ENCODE peak calls at places on chromosomes 2 and 18, in eight cellular contexts. F is neural progenitor cell, X is tibial artery, M is HL-60, T is heart left ventricle, B is esophagus squamous epithelium, D is spleen, E is dorsolateral prefrontal cortex. L is an unnamed sample.

GRCh38 chr2:33086400-33087015 is 139.8 kb downstream of the LTBP1 start:
- DNase-seq in F (no peak), X (no peak), M (peak; percentile 74), T (peak; percentile 54), B (no peak), D (no peak), E (no peak), L (peak; percentile 65)

GRCh38 chr18:75041586-75041985 is 167.4 kb downstream of the PTGR3 start:
- DNase-seq in F (no peak), X (no peak), M (no peak), T (no peak), B (no peak), D (no peak), E (no peak), L (no peak)

GRCh38 chr18:70169747-70170146 is 35.7 kb downstream of the RTTN start:
- DNase-seq in F (no peak), X (no peak), M (no peak), T (no peak), B (no peak), D (no peak), E (no peak), L (no peak)

GRCh38 chr2:55672630-55673029 is 21.0 kb downstream of the PNPT1 start:
- DNase-seq in F (no peak), X (no peak), M (no peak), T (no peak), B (no peak), D (no peak), E (no peak), L (no peak)

GRCh38 chr2:176612736-176613135 is 343.5 kb downstream of the MTX2 start:
- DNase-seq in F (no peak), X (no peak), M (no peak), T (no peak), B (no peak), D (no peak), E (no peak), L (no peak)

GRCh38 chr2:27162151-27163121 is 13.6 kb downstream of the TCF23 start:
- DNase-seq in F (no peak), X (peak; percentile 19), M (no peak), T (no peak), B (no peak), D (no peak), E (no peak), L (no peak)

GRCh38 chr2:232888839-232889529 is 18.9 kb downstream of the SNORC start:
- DNase-seq in F (no peak), X (peak; percentile 28), M (no peak), T (no peak), B (no peak), D (peak; percentile 58), E (no peak), L (no peak)

GRCh38 chr2:163667064-163667887 is 68.5 kb downstream of the FIGN start:
- DNase-seq in F (no peak), X (no peak), M (no peak), T (peak; percentile 25), B (no peak), D (no peak), E (no peak), L (no peak)

GRCh38 chr2:200742426-200742825 is 69.3 kb upstream of the BZW1 start:
- DNase-seq in F (no peak), X (peak; percentile 94), M (no peak), T (peak; percentile 69), B (no peak), D (no peak), E (no peak), L (peak; percentile 40)

GRCh38 chr18:22314001-22314400 is 103.7 kb downstream of the CTAGE1 start:
- DNase-seq in F (no peak), X (no peak), M (no peak), T (no peak), B (no peak), D (no peak), E (no peak), L (no peak)

GRCh38 chr2:6942848-6943247 is 25.6 kb downstream of the RNF144A start:
- DNase-seq in F (no peak), X (no peak), M (no peak), T (no peak), B (no peak), D (no peak), E (no peak), L (no peak)

GRCh38 chr2:120258140-120258539 is 5.5 kb downstream of the RALB start:
- DNase-seq in F (no peak), X (no peak), M (no peak), T (no peak), B (no peak), D (no peak), E (no peak), L (no peak)

GRCh38 chr18:12278765-12279682 is 24.9 kb downstream of the CIDEA start:
- DNase-seq in F (peak; percentile 87), X (peak; percentile 97), M (no peak), T (peak; percentile 90), B (no peak), D (no peak), E (peak; percentile 38), L (peak; percentile 44)

GRCh38 chr2:234003972-234004617 is 46.4 kb upstream of the SPP2 start:
- DNase-seq in F (no peak), X (no peak), M (peak; percentile 5), T (no peak), B (no peak), D (no peak), E (peak; percentile 48), L (no peak)

GRCh38 chr18:2958819-2959298 is 54.1 kb downstream of the LPIN2 start:
- DNase-seq in F (no peak), X (peak; percentile 73), M (peak; percentile 64), T (no peak), B (no peak), D (no peak), E (no peak), L (no peak)

GRCh38 chr18:45715212-45715780 is 8.7 kb upstream of the SLC14A1 start:
- DNase-seq in F (no peak), X (no peak), M (no peak), T (no peak), B (no peak), D (no peak), E (no peak), L (no peak)

GRCh38 chr2:42105330-42106256 is 57.8 kb downstream of the PKDCC start:
- DNase-seq in F (no peak), X (no peak), M (peak; percentile 79), T (peak; percentile 65), B (peak; percentile 20), D (peak; percentile 95), E (no peak), L (peak; percentile 24)

GRCh38 chr18:72878143-72878542 is 10.4 kb upstream of the NETO1 start:
- DNase-seq in F (no peak), X (no peak), M (no peak), T (no peak), B (no peak), D (no peak), E (no peak), L (no peak)

GRCh38 chr18:57062841-57063240 is 84.0 kb upstream of the BOD1L2 start:
- DNase-seq in F (peak; percentile 45), X (peak; percentile 45), M (no peak), T (no peak), B (no peak), D (no peak), E (no peak), L (no peak)

DNA sequence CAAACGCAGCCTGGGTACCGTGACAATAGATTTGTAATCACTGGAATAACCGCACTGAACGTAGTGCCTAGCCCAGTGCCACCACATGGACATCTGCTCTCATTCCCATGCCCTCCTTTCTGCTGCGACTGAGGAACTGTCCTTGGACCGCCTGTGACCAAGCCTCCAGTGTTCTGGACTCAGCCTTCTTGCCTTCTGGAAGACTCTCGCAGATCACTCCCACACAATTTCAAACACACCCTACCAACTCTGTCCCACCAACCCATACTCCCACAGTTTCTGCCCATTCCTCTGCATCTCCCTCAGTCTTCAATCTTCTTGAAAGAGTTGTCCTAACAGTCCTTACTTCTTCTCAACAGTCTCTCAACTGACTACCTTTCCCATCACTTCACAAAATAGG is 2.1 kb downstream of the RNF149 start:
- DNase-seq in F (no peak), X (no peak), M (peak; percentile 11), T (no peak), B (no peak), D (no peak), E (no peak), L (peak; percentile 64)
- H3K27ac ChIP-seq in F (no peak overlapping the region), X (peak overlapping the region; percentile 88), M (peak overlapping the region; percentile 72), T (peak overlapping the region; percentile 91), B (peak overlapping the region; percentile 99), D (peak overlapping the region; percentile 99), E (peak overlapping the region; percentile 94), L (peak overlapping the region; percentile 89)

GRCh38 chr2:85173909-85174308 is 40.7 kb downstream of the TCF7L1 start:
- DNase-seq in F (no peak), X (peak; percentile 51), M (no peak), T (no peak), B (no peak), D (no peak), E (no peak), L (no peak)

GRCh38 chr2:85175369-85176299 is 42.4 kb downstream of the TCF7L1 start:
- DNase-seq in F (peak; percentile 53), X (peak; percentile 60), M (no peak), T (peak; percentile 32), B (no peak), D (no peak), E (no peak), L (peak; percentile 30)

GRCh38 chr2:85171916-85172315 is 38.7 kb downstream of the TCF7L1 start:
- DNase-seq in F (no peak), X (peak; percentile 55), M (no peak), T (no peak), B (no peak), D (peak; percentile 23), E (no peak), L (no peak)

GRCh38 chr2:85177031-85177824 is 44.0 kb downstream of the TCF7L1 start:
- DNase-seq in F (no peak), X (peak; percentile 24), M (no peak), T (no peak), B (no peak), D (no peak), E (no peak), L (no peak)

GRCh38 chr2:85174943-85175342 is 41.8 kb downstream of the TCF7L1 start:
- DNase-seq in F (peak; percentile 55), X (peak; percentile 44), M (no peak), T (no peak), B (no peak), D (no peak), E (no peak), L (no peak)
- H3K4me3 ChIP-seq in F (no peak overlapping the region), X (no peak overlapping the region), M (no peak overlapping the region), T (no peak overlapping the region), B (no peak overlapping the region), D (no peak overlapping the region), E (no peak overlapping the region), L (no peak overlapping the region)

GRCh38 chr18:61963705-61964104 is 70.9 kb upstream of the RNF152 start:
- DNase-seq in F (no peak), X (no peak), M (no peak), T (peak; percentile 55), B (no peak), D (no peak), E (no peak), L (no peak)
- H3K27ac ChIP-seq in F (no peak overlapping the region), X (peak overlapping the region; percentile 49), M (no peak overlapping the region), T (no peak overlapping the region), B (no peak overlapping the region), D (no peak overlapping the region), E (no peak overlapping the region), L (no peak overlapping the region)

GRCh38 chr18:8793445-8794132 is 88.2 kb downstream of the MTCL1 start:
- DNase-seq in F (no peak), X (no peak), M (no peak), T (no peak), B (no peak), D (no peak), E (no peak), L (no peak)
- H3K4me3 ChIP-seq in F (no peak overlapping the region), X (no peak overlapping the region), M (no peak overlapping the region), T (no peak overlapping the region), B (no peak overlapping the region), D (no peak overlapping the region), E (no peak overlapping the region), L (no peak overlapping the region)

GRCh38 chr2:188850786-188851185 is 123.4 kb upstream of the COL3A1 start:
- DNase-seq in F (no peak), X (no peak), M (no peak), T (no peak), B (no peak), D (no peak), E (no peak), L (no peak)
- H3K27ac ChIP-seq in F (no peak overlapping the region), X (no peak overlapping the region), M (no peak overlapping the region), T (no peak overlapping the region), B (no peak overlapping the region), D (no peak overlapping the region), E (no peak overlapping the region), L (no peak overlapping the region)

L was measured in body of pancreas.